ENCODE peak calls at places on chromosomes 2 and 18, in four cellular contexts. A is endothelial cell; S is PC-9; W is stimulated activated CD4-positive, alpha-beta T cell treated with anti-CD3 and anti-CD28 coated beads, Interleukin-15, amount 100 ng/mL, for 24 hours. O is an unnamed sample.

GRCh38 chr2:98334439-98335078 is 11.7 kb upstream of the CNGA3 start:
- DNase-seq in A (no peak), S (no peak), W (no peak), O (peak)

GRCh38 chr2:124836415-124836814 is 811.3 kb downstream of the CNTNAP5 start:
- DNase-seq in A (no peak), S (no peak), W (no peak), O (no peak)

GRCh38 chr2:38601061-38601460 is 1.7 kb downstream of the HNRNPLL start:
- DNase-seq in A (no peak), S (no peak), W (no peak), O (no peak)

GRCh38 chr2:168119519-168120141 is 127.8 kb downstream of the STK39 start:
- DNase-seq in A (peak), S (no peak), W (no peak), O (peak)

GRCh38 chr18:79640875-79641274 is 38.7 kb upstream of the CTDP1 start:
- DNase-seq in A (no peak), S (no peak), W (no peak), O (no peak)

GRCh38 chr18:32881009-32881408 is 108.2 kb upstream of the KLHL14 start:
- DNase-seq in A (no peak), S (no peak), W (no peak), O (peak)

GRCh38 chr2:239329284-239329971 is 71.4 kb downstream of the HDAC4 start:
- DNase-seq in A (no peak), S (no peak), W (no peak), O (no peak)

GRCh38 chr2:190216829-190217228 is 102.8 kb downstream of the HIBCH start:
- DNase-seq in A (peak), S (peak), W (no peak), O (peak)

GRCh38 chr18:49061239-49061905 is 110.6 kb upstream of the SMAD7 start:
- DNase-seq in A (no peak), S (no peak), W (no peak), O (no peak)

GRCh38 chr2:164689020-164689419 is 67.7 kb upstream of the GRB14 start:
- DNase-seq in A (no peak), S (no peak), W (no peak), O (no peak)

GRCh38 chr2:25018681-25019080 is 23.2 kb upstream of the EFR3B start:
- DNase-seq in A (no peak), S (no peak), W (no peak), O (no peak)